ENCODE peak calls at places on chromosomes 13 and 19, in five cellular contexts. F, U, T, R and S are unnamed samples.

GRCh38 chr19:13128583-13128982 is 10.5 kb downstream of the NACC1 start:
- DNase-seq in T (no peak), R (no peak), F (no peak), U (no peak), S (no peak)

GRCh38 chr19:38277969-38278680 is 13.8 kb downstream of the SPINT2 start:
- DNase-seq in R (no peak), T (no peak), F (peak), U (no peak), S (no peak)

GRCh38 chr19:10774893-10775292 is 57.0 kb downstream of the DNM2 start:
- DNase-seq in R (no peak), F (no peak), T (no peak), U (no peak), S (no peak)

GRCh38 chr13:51225034-51225433 is 2.8 kb downstream of the FAM124A start:
- DNase-seq in T (no peak), U (no peak), F (no peak), R (no peak), S (no peak)

GRCh38 chr19:13152356-13152853 is 2.2 kb downstream of the IER2 start:
- DNase-seq in F (no peak), T (no peak), U (no peak), R (no peak), S (no peak)

GRCh38 chr19:52307275-52307674 is 10.3 kb downstream of the ZNF480 start:
- DNase-seq in F (no peak), T (no peak), U (no peak), R (peak), S (peak)

GRCh38 chr13:21338156-21338555 is 120.9 kb downstream of the ZDHHC20 start:
- DNase-seq in T (no peak), U (no peak), R (no peak), F (no peak), S (no peak)

GRCh38 chr13:74017301-74018092 is 116.7 kb downstream of the KLF12 start:
- DNase-seq in T (no peak), F (no peak), U (no peak), R (no peak), S (no peak)

GRCh38 chr13:79937311-79938243 is 403.3 kb downstream of the SPRY2 start:
- DNase-seq in T (no peak), R (no peak), F (no peak), U (no peak), S (no peak)

GRCh38 chr13:22062478-22063205 is 391.8 kb downstream of the FGF9 start:
- DNase-seq in R (no peak), U (no peak), F (no peak), T (no peak), S (no peak)

GRCh38 chr13:28273919-28274318 is 135.6 kb downstream of the PAN3 start:
- DNase-seq in U (no peak), T (no peak), R (no peak), F (no peak), S (no peak)
- TF ChIP-seq CTCF in U (no peak), T (no peak), R (no peak), F (no peak), S (no peak)

DNA sequence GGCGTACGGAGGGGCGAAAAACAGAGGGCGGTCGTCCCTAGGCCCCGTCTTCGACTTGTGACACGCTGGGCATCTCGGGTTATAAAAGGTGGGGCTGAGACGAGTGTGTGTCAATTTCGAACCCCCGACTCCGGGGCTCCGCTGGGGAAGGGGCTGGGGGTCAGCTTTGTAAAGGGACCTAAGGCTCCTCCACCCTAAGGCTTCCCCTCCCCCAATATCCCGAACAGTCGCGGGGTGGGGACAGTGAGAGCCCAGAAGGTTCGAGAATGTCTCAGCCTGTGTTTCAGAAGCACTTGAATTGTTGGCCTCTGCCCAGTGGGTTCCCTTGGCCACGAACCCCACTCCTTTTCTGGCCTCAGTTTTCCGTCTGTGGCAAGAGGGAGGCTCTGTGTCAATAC is 450 bp downstream of the SELENOW start:
- DNase-seq in R (no peak), T (no peak), F (peak), U (no peak), S (no peak)
- TF ChIP-seq CTCF in R (no peak), T (no peak), F (no peak), U (no peak), S (no peak)

DNA sequence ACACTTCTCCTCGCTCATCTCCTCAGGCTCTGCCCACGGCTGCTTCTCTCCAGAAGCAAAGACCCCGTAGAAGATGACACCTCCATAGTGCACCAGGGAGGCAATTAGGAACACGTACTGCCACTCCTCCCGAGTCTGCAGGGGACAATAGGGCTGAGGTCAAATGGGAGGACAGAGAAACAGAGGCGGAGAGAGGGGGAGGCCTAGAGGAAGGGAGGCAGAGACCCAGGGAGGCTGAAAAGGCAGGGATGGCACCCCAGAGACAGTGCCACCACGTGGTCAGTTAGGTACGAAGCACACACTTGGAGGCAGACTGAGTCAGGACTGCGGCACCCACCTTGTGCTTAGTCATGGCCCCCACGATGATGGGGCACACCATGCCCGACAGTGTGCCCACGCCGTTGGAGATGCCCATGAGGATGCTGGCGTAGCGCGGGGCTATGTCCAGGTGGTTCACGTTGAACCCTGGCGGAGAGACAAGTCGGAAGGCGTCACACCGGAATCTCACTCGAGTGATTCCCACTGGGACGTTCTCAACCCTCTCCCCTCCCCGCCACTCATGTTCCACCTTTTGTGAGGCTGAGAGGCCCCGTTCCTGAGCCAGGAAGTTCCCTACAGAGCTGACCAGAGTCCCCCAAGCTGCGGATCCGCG is 5.6 kb downstream of the GFY start:
- DNase-seq in U (peak), R (no peak), F (no peak), T (no peak), S (no peak)
- TF ChIP-seq CTCF in U (no peak), R (no peak), F (no peak), T (peak), S (peak)

GRCh38 chr13:44436589-44437337 is 63.1 kb downstream of the SERP2 start:
- DNase-seq in U (peak), F (peak), R (peak), T (peak), S (peak)

GRCh38 chr13:44439615-44440014 is 66.0 kb downstream of the SERP2 start:
- DNase-seq in F (no peak), T (no peak), R (no peak), U (no peak), S (no peak)

GRCh38 chr13:44438234-44438579 is 64.6 kb downstream of the SERP2 start:
- DNase-seq in R (no peak), F (no peak), T (no peak), U (no peak), S (no peak)

GRCh38 chr13:44435142-44435982 is 61.7 kb downstream of the SERP2 start:
- DNase-seq in R (peak), T (peak), U (peak), F (peak), S (peak)

GRCh38 chr13:44437356-44438233 is 64.0 kb downstream of the SERP2 start:
- DNase-seq in U (peak), T (no peak), R (no peak), F (no peak), S (no peak)
- TF ChIP-seq CTCF in U (peak), T (peak), R (peak), F (peak), S (peak)

GRCh38 chr13:57634829-57635165 is 3.3 kb downstream of the PCDH17 start:
- DNase-seq in R (peak), U (no peak), F (peak), T (no peak), S (peak)

GRCh38 chr13:57635541-57635940 is 4.0 kb downstream of the PCDH17 start:
- DNase-seq in U (no peak), R (no peak), T (no peak), F (no peak), S (no peak)

GRCh38 chr13:57633141-57633949 is 1.8 kb downstream of the PCDH17 start:
- DNase-seq in R (peak), T (peak), F (peak), U (no peak), S (peak)

GRCh38 chr13:57632276-57633140 is 964 bp downstream of the PCDH17 start:
- DNase-seq in T (peak), R (peak), F (peak), U (no peak), S (peak)

GRCh38 chr13:57633950-57634828 is 2.6 kb downstream of the PCDH17 start:
- DNase-seq in T (peak), R (peak), F (peak), U (no peak), S (peak)
- TF ChIP-seq CTCF in T (peak), R (peak), F (peak), U (no peak), S (no peak)

GRCh38 chr19:34982275-34982674 is 17.8 kb upstream of the GRAMD1A start:
- DNase-seq in U (no peak), R (no peak), F (no peak), T (no peak), S (no peak)

GRCh38 chr19:34988119-34988518 is 12.0 kb upstream of the GRAMD1A start:
- DNase-seq in T (no peak), R (no peak), U (no peak), F (no peak), S (no peak)

GRCh38 chr19:34984287-34984686 is 15.8 kb upstream of the GRAMD1A start:
- DNase-seq in U (no peak), R (no peak), F (no peak), T (no peak), S (no peak)

GRCh38 chr19:34983786-34984185 is 16.3 kb upstream of the GRAMD1A start:
- DNase-seq in T (no peak), F (no peak), R (no peak), U (no peak), S (no peak)

DNA sequence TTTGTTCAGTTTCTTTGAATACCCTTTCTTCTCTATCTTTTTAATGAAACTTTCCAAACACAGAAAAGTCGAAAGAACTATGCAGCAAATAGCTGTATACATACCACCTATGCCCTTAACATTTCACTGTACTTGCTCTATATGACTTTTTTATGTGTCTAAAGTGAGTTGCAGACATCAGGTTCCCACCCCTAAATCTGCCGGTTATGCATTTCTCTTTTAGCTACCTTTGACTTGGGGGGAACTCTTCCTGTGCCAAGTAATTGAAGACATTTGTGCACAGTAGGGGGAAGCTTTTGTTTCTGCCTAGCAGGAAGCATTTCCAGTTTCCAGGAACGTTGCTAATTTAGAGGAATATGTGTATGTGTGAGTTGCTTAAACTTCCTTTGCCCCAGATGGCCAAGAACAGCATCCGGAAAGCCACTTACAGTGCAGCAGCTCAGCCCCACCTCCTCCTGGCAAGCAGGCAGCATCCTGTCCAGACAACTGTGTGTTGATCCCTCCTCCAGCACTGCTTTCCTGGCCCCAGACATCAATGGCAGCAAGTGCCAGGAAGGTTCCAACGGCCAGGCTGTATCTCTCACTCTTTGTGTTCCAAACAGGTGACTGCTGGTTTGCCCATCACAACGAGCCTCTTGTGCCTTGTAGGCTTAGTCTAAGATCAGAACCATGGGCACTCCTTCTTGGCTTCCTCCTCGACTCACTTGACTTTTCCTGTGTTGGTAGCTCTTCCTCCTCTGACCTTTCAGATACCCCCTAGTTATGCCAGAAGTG is 14.7 kb upstream of the GRAMD1A start:
- DNase-seq in R (no peak), U (no peak), T (no peak), F (peak), S (no peak)
- TF ChIP-seq CTCF in R (no peak), U (no peak), T (no peak), F (no peak), S (no peak)

DNA sequence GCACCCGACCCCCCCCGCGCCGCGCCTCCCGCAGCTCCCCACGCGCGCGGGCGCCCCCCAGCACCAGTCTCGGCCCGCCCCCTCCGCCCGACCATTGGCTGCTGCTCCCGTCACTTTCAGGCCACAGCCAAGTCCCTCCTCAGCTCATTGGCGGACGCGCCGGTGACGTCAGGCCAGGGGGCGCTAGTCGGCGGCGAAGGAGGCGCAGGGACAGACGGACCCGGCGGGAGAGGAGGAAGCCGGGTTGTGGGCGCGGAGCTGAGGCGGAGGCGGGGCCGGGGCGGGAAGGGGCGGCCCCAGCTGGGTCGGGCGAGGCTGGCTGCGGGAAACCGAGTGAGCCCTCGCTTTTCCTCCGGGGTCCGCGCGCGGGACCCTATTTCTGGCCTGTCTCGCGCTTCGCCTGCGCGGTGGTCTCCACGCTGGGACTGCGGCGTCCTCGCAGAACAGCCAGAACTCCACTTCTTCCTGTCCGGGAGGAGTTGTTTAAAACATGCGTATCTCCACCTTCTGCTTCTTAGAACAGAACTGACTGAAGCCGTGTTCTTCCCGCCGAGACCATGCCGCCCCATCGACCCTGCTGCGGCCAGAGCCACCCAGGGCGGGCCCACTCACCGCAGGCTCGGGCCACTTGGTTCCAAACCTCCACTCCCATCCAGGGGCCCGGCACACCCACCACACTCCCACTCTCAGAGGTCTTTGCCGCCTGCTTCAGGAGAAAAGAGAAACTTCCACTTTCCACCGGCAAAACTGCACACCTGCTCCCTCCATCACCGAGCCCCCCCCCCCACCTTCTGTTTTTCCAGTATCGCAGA is 459 bp upstream of the TMTC4 start:
- DNase-seq in U (peak), T (peak), R (peak), F (peak), S (peak)
- TF ChIP-seq CTCF in U (peak), T (no peak), R (peak), F (peak), S (no peak)

GRCh38 chr19:29529646-29530548 is 4.1 kb downstream of the VSTM2B start:
- DNase-seq in R (peak), U (no peak), F (no peak), T (no peak), S (peak)
- TF ChIP-seq CTCF in R (no peak), U (no peak), F (no peak), T (no peak), S (no peak)